ENCODE peak calls at places on chromosomes 4 and X, in eight cellular contexts. G is A673, Y is hepatocyte, A is endothelial cell of umbilical vein, F is GM23338, S is fibroblast of lung, H is astrocyte, I is HepG2. D is an unnamed sample.

GRCh38 chr4:58553031-58553430 is 1442.8 kb upstream of the IGFBP7 start:
- DNase-seq in Y (no peak), A (no peak), F (peak; percentile 18), G (no peak), I (no peak), S (no peak), H (no peak), D (no peak)

GRCh38 chrX:68719904-68720614 is 72.6 kb downstream of the STARD8 start:
- DNase-seq in I (peak; percentile 9), H (no peak), G (peak; percentile 18), Y (no peak), S (peak; percentile 1), F (peak; percentile 32), A (no peak), D (no peak)

GRCh38 chr4:27117453-27117852 is 256.8 kb downstream of the STIM2 start:
- DNase-seq in G (no peak), S (no peak), Y (no peak), F (no peak), I (no peak), A (no peak), H (no peak), D (no peak)

GRCh38 chr4:151219938-151220337 is 57.0 kb upstream of the PRSS48 start:
- DNase-seq in Y (no peak), I (no peak), A (no peak), S (no peak), G (no peak), F (no peak), H (no peak), D (no peak)

GRCh38 chr4:26248647-26249046 is 72.2 kb upstream of the RBPJ start:
- DNase-seq in F (no peak), I (no peak), G (peak; percentile 65), H (peak; percentile 51), Y (no peak), S (peak; percentile 93), A (no peak), D (peak; percentile 40)

GRCh38 chr4:119106036-119107000 is 29.3 kb upstream of the MYOZ2 start:
- DNase-seq in Y (no peak), I (no peak), H (no peak), S (no peak), F (no peak), G (peak; percentile 37), A (peak; percentile 42), D (no peak)

GRCh38 chrX:16566571-16566970 is 83.4 kb upstream of the S100G start:
- DNase-seq in A (no peak), F (no peak), Y (no peak), S (no peak), I (no peak), G (no peak), H (no peak), D (no peak)

GRCh38 chrX:12327836-12328235 is 189.6 kb downstream of the FRMPD4 start:
- DNase-seq in G (no peak), A (no peak), H (no peak), I (no peak), S (no peak), Y (no peak), F (no peak), D (no peak)

GRCh38 chr4:174604198-174604597 is 81.9 kb upstream of the HPGD start:
- DNase-seq in Y (peak; percentile 57), H (peak; percentile 57), F (no peak), G (peak; percentile 5), A (no peak), S (peak; percentile 27), I (no peak), D (peak; percentile 20)

GRCh38 chr4:147737623-147738022 is 5.7 kb downstream of the ARHGAP10 start:
- DNase-seq in I (no peak), S (no peak), H (no peak), F (peak; percentile 84), G (peak; percentile 80), A (no peak), Y (no peak), D (no peak)

GRCh38 chrX:114580336-114580735 is 3.5 kb upstream of the HTR2C start:
- DNase-seq in A (no peak), G (no peak), I (no peak), F (peak; percentile 49), H (no peak), S (peak; percentile 29), Y (peak; percentile 19), D (no peak)

GRCh38 chr4:13544556-13545393 is 467 bp upstream of the NKX3-2 start:
- DNase-seq in F (peak; percentile 98), Y (peak; percentile 77), S (peak; percentile 71), G (peak; percentile 97), I (peak; percentile 66), H (peak; percentile 23), A (peak; percentile 60), D (no peak)

GRCh38 chr4:172998527-172999469 is 169.8 kb upstream of the GALNT7 start:
- DNase-seq in G (peak; percentile 77), A (peak; percentile 30), Y (no peak), H (peak; percentile 86), F (peak; percentile 19), S (peak; percentile 78), I (no peak), D (no peak)

GRCh38 chr4:26223160-26223559 is 97.7 kb upstream of the RBPJ start:
- DNase-seq in S (no peak), H (peak; percentile 59), A (no peak), F (no peak), G (no peak), Y (no peak), I (no peak), D (no peak)

GRCh38 chr4:95835672-95836071 is 4.2 kb upstream of the PDHA2 start:
- DNase-seq in G (peak; percentile 49), A (peak; percentile 21), I (no peak), F (peak; percentile 73), Y (peak; percentile 68), S (peak; percentile 1), H (no peak), D (no peak)

GRCh38 chr4:33616121-33616520 is 2628.2 kb downstream of the ARAP2 start:
- DNase-seq in A (no peak), G (no peak), I (no peak), H (no peak), F (no peak), S (no peak), Y (no peak), D (no peak)

GRCh38 chr4:52100062-52100461 is 49.0 kb downstream of the SPATA18 start:
- DNase-seq in H (peak; percentile 86), I (no peak), A (peak; percentile 16), F (no peak), G (no peak), S (no peak), Y (no peak), D (no peak)

GRCh38 chrX:69063486-69063885 is 101.8 kb downstream of the PJA1 start:
- DNase-seq in A (no peak), S (no peak), G (no peak), F (no peak), H (no peak), Y (no peak), I (no peak), D (no peak)

GRCh38 chrX:44106864-44107263 is 133.7 kb upstream of the NDP start:
- DNase-seq in I (no peak), F (no peak), S (no peak), H (no peak), Y (no peak), G (no peak), A (no peak), D (no peak)

GRCh38 chrX:2576793-2577192 is 76.0 kb upstream of the DHRSX start:
- DNase-seq in S (no peak), I (peak; percentile 49), Y (no peak), G (no peak), H (no peak), F (no peak), A (no peak), D (no peak)

GRCh38 chr4:140659935-140660710 is 91.4 kb upstream of the UCP1 start:
- DNase-seq in H (peak; percentile 33), S (no peak), Y (no peak), A (no peak), G (no peak), F (no peak), I (no peak), D (no peak)
- H3K4me3 ChIP-seq in H (no peak overlapping the region), S (no peak overlapping the region), Y (no peak overlapping the region), A (no peak overlapping the region), G (no peak overlapping the region), F (no peak overlapping the region), I (no peak overlapping the region), D (no peak overlapping the region)

DNA sequence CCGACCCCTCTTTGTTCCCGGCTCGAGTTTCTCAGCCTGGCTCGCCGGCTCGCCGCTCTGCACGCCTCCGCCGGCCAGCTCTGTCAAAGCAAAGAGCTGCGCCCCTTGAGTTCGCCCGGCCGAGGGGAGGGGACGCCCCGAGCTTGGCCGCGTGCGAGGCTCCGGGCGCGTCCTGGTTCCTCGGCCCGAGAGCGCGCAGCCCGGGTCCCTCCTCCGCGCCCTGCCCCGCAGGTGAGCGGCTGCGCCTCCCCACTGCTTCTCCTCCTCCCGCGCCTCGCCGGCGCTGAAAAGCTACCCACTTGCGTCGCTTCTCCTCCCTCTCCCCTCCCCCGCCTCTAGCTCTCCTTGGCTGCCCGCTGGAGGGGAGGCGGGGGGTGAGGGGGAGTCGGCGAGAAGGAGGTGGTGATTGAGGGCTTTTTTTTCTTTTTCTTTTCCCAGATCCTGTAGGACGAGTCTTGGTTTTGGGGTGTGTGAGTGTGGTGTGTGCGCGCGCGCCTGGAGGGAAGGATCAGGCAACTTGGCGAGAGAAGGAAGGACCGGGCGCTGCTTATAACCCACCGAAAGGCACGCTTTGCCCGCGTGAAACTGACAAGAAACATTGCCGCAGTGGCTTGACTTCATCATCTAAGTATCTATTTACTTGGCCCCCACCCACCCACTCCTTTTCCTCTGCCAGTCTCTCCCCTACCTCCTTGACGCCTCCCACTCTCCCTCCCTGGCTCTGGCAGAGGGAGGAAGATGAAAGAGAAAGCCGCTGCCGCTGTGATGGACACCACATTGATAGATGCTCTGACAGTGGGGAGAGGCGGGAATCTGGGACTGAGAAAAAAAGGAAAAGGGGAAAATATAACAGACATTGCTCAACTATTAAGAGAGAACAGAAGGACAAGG is at the start of gene LEF1:
- DNase-seq in S (peak; percentile 46), Y (peak; percentile 78), F (peak; percentile 84), H (peak; percentile 34), A (peak; percentile 40), G (peak; percentile 52), I (no peak), D (no peak)
- TF ChIP-seq EZH2 in S (no peak), Y (peak; percentile 66), F (peak; percentile 57), H (no peak), A (peak; percentile 68), G (peak; percentile 69), I (no peak), D (no peak)

GRCh38 chrX:130738638-130739195 is 164.3 kb downstream of the ENOX2 start:
- DNase-seq in F (peak; percentile 43), S (no peak), I (no peak), G (no peak), Y (no peak), A (no peak), H (no peak), D (no peak)

GRCh38 chrX:130734713-130735112 is 168.3 kb downstream of the ENOX2 start:
- DNase-seq in I (no peak), S (no peak), Y (no peak), H (no peak), G (no peak), A (no peak), F (no peak), D (no peak)
- H3K27ac ChIP-seq in I (no peak overlapping the region), S (no peak overlapping the region), Y (no peak overlapping the region), H (no peak overlapping the region), G (no peak overlapping the region), A (no peak overlapping the region), F (no peak overlapping the region), D (no peak overlapping the region)

DNA sequence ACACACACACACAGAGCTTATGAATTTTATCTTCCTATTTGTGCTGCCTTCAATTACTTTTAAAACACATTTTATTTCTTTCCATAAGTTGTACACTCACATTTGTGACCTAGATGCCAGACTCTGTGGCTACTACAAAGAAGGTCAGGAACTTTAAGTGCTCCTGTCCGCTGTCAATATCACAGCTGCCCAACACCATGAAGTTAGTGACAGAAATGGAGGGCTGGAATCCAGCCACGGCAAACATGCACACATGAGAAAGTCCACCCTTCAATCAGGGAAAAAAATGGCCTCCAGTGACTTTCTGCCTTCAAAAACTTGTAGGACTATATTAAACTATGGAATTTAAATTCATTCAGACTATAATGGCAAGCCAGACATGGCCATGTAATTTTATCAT is 334.4 kb upstream of the FSTL5 start:
- DNase-seq in G (no peak), S (no peak), A (no peak), Y (no peak), F (no peak), I (no peak), H (no peak), D (no peak)
- H3K4me3 ChIP-seq in G (no peak overlapping the region), S (no peak overlapping the region), A (no peak overlapping the region), Y (no peak overlapping the region), F (no peak overlapping the region), I (no peak overlapping the region), H (no peak overlapping the region), D (peak overlapping the region; percentile 73)